ENCODE peak calls at places on chromosomes 6 and 20, in ten cellular contexts. One of them, this sample, is unnamed.

GRCh38 chr6:139752086-139752485 is 377.6 kb upstream of the CITED2 start:
- DNase-seq in CD4-positive, alpha-beta T cell: no peak
- DNase-seq in B cell: no peak
- DNase-seq in activated gamma-delta T cell treated with Interleukin-2 at 50 U/mL for 16 hours: no peak
- DNase-seq in stimulated activated CD4-positive, alpha-beta T cell treated with anti-CD3 and anti-CD28 coated beads, Interleukin-1b, Interleukin-23, amount 100 ng/mL, for 1 hour: no peak
- DNase-seq in MV-4-11: no peak
- DNase-seq in NAMALWA: no peak
- DNase-seq in left lobe of liver: no peak
- DNase-seq in G401: no peak
- DNase-seq in progenitor cell of endocrine pancreas: no peak
- DNase-seq in this sample: no peak

GRCh38 chr6:21163110-21163837 is 430.3 kb upstream of the SOX4 start:
- DNase-seq in progenitor cell of endocrine pancreas: no peak
- DNase-seq in G401: no peak
- DNase-seq in NAMALWA: no peak
- DNase-seq in CD4-positive, alpha-beta T cell: no peak
- DNase-seq in B cell: no peak
- DNase-seq in left lobe of liver: no peak
- DNase-seq in stimulated activated CD4-positive, alpha-beta T cell treated with anti-CD3 and anti-CD28 coated beads, Interleukin-1b, Interleukin-23, amount 100 ng/mL, for 1 hour: no peak
- DNase-seq in MV-4-11: no peak
- DNase-seq in activated gamma-delta T cell treated with Interleukin-2 at 50 U/mL for 16 hours: no peak
- DNase-seq in this sample: no peak

GRCh38 chr20:9200620-9201019 is 131.7 kb downstream of the PLCB4 start:
- DNase-seq in B cell: no peak
- DNase-seq in G401: no peak
- DNase-seq in progenitor cell of endocrine pancreas: no peak
- DNase-seq in NAMALWA: no peak
- DNase-seq in activated gamma-delta T cell treated with Interleukin-2 at 50 U/mL for 16 hours: no peak
- DNase-seq in stimulated activated CD4-positive, alpha-beta T cell treated with anti-CD3 and anti-CD28 coated beads, Interleukin-1b, Interleukin-23, amount 100 ng/mL, for 1 hour: no peak
- DNase-seq in left lobe of liver: no peak
- DNase-seq in MV-4-11: no peak
- DNase-seq in CD4-positive, alpha-beta T cell: no peak
- DNase-seq in this sample: no peak

GRCh38 chr6:63663882-63664281 is 28.3 kb downstream of the PHF3 start:
- DNase-seq in stimulated activated CD4-positive, alpha-beta T cell treated with anti-CD3 and anti-CD28 coated beads, Interleukin-1b, Interleukin-23, amount 100 ng/mL, for 1 hour: no peak
- DNase-seq in left lobe of liver: no peak
- DNase-seq in MV-4-11: no peak
- DNase-seq in G401: no peak
- DNase-seq in CD4-positive, alpha-beta T cell: no peak
- DNase-seq in B cell: no peak
- DNase-seq in NAMALWA: no peak
- DNase-seq in progenitor cell of endocrine pancreas: no peak
- DNase-seq in activated gamma-delta T cell treated with Interleukin-2 at 50 U/mL for 16 hours: no peak
- DNase-seq in this sample: no peak

GRCh38 chr6:10759312-10759839 is 11.8 kb downstream of the TMEM14B start:
- DNase-seq in activated gamma-delta T cell treated with Interleukin-2 at 50 U/mL for 16 hours: no peak
- DNase-seq in MV-4-11: peak; percentile 32
- DNase-seq in CD4-positive, alpha-beta T cell: no peak
- DNase-seq in B cell: no peak
- DNase-seq in NAMALWA: peak; percentile 74
- DNase-seq in progenitor cell of endocrine pancreas: no peak
- DNase-seq in G401: peak; percentile 55
- DNase-seq in stimulated activated CD4-positive, alpha-beta T cell treated with anti-CD3 and anti-CD28 coated beads, Interleukin-1b, Interleukin-23, amount 100 ng/mL, for 1 hour: no peak
- DNase-seq in left lobe of liver: no peak
- DNase-seq in this sample: peak; percentile 66

GRCh38 chr6:114282268-114282667 is 60.6 kb downstream of the HS3ST5 start:
- DNase-seq in MV-4-11: no peak
- DNase-seq in NAMALWA: no peak
- DNase-seq in progenitor cell of endocrine pancreas: no peak
- DNase-seq in CD4-positive, alpha-beta T cell: no peak
- DNase-seq in G401: peak; percentile 3
- DNase-seq in B cell: no peak
- DNase-seq in left lobe of liver: no peak
- DNase-seq in activated gamma-delta T cell treated with Interleukin-2 at 50 U/mL for 16 hours: no peak
- DNase-seq in stimulated activated CD4-positive, alpha-beta T cell treated with anti-CD3 and anti-CD28 coated beads, Interleukin-1b, Interleukin-23, amount 100 ng/mL, for 1 hour: no peak
- DNase-seq in this sample: peak; percentile 79

GRCh38 chr6:142913511-142914047 is 31.4 kb downstream of the HIVEP2 start:
- DNase-seq in G401: no peak
- DNase-seq in progenitor cell of endocrine pancreas: no peak
- DNase-seq in left lobe of liver: no peak
- DNase-seq in CD4-positive, alpha-beta T cell: peak; percentile 54
- DNase-seq in MV-4-11: peak; percentile 86
- DNase-seq in B cell: peak; percentile 79
- DNase-seq in NAMALWA: peak; percentile 83
- DNase-seq in stimulated activated CD4-positive, alpha-beta T cell treated with anti-CD3 and anti-CD28 coated beads, Interleukin-1b, Interleukin-23, amount 100 ng/mL, for 1 hour: peak; percentile 41
- DNase-seq in activated gamma-delta T cell treated with Interleukin-2 at 50 U/mL for 16 hours: peak; percentile 59
- DNase-seq in this sample: no peak

GRCh38 chr20:33647603-33648395 is 14.3 kb upstream of the C20orf144 start:
- DNase-seq in CD4-positive, alpha-beta T cell: no peak
- DNase-seq in activated gamma-delta T cell treated with Interleukin-2 at 50 U/mL for 16 hours: no peak
- DNase-seq in B cell: no peak
- DNase-seq in MV-4-11: peak; percentile 50
- DNase-seq in progenitor cell of endocrine pancreas: no peak
- DNase-seq in left lobe of liver: no peak
- DNase-seq in G401: no peak
- DNase-seq in NAMALWA: no peak
- DNase-seq in stimulated activated CD4-positive, alpha-beta T cell treated with anti-CD3 and anti-CD28 coated beads, Interleukin-1b, Interleukin-23, amount 100 ng/mL, for 1 hour: no peak
- DNase-seq in this sample: no peak

GRCh38 chr6:106005013-106005412 is 81.1 kb upstream of the PRDM1 start:
- DNase-seq in MV-4-11: peak; percentile 3
- DNase-seq in progenitor cell of endocrine pancreas: no peak
- DNase-seq in activated gamma-delta T cell treated with Interleukin-2 at 50 U/mL for 16 hours: no peak
- DNase-seq in left lobe of liver: no peak
- DNase-seq in B cell: no peak
- DNase-seq in NAMALWA: no peak
- DNase-seq in CD4-positive, alpha-beta T cell: no peak
- DNase-seq in G401: no peak
- DNase-seq in stimulated activated CD4-positive, alpha-beta T cell treated with anti-CD3 and anti-CD28 coated beads, Interleukin-1b, Interleukin-23, amount 100 ng/mL, for 1 hour: no peak
- DNase-seq in this sample: peak; percentile 97

GRCh38 chr20:39861381-39861780 is 827.7 kb downstream of the MAFB start:
- DNase-seq in CD4-positive, alpha-beta T cell: no peak
- DNase-seq in MV-4-11: no peak
- DNase-seq in progenitor cell of endocrine pancreas: no peak
- DNase-seq in stimulated activated CD4-positive, alpha-beta T cell treated with anti-CD3 and anti-CD28 coated beads, Interleukin-1b, Interleukin-23, amount 100 ng/mL, for 1 hour: no peak
- DNase-seq in B cell: no peak
- DNase-seq in left lobe of liver: no peak
- DNase-seq in G401: no peak
- DNase-seq in NAMALWA: no peak
- DNase-seq in activated gamma-delta T cell treated with Interleukin-2 at 50 U/mL for 16 hours: no peak
- DNase-seq in this sample: no peak

GRCh38 chr6:33908025-33908424 is 104.2 kb upstream of the MLN start:
- DNase-seq in stimulated activated CD4-positive, alpha-beta T cell treated with anti-CD3 and anti-CD28 coated beads, Interleukin-1b, Interleukin-23, amount 100 ng/mL, for 1 hour: no peak
- DNase-seq in activated gamma-delta T cell treated with Interleukin-2 at 50 U/mL for 16 hours: no peak
- DNase-seq in progenitor cell of endocrine pancreas: no peak
- DNase-seq in NAMALWA: no peak
- DNase-seq in G401: no peak
- DNase-seq in MV-4-11: no peak
- DNase-seq in CD4-positive, alpha-beta T cell: no peak
- DNase-seq in B cell: no peak
- DNase-seq in left lobe of liver: peak; percentile 84
- DNase-seq in this sample: no peak

GRCh38 chr20:47133809-47134456 is 222.6 kb downstream of the ZMYND8 start:
- DNase-seq in G401: no peak
- DNase-seq in CD4-positive, alpha-beta T cell: no peak
- DNase-seq in B cell: no peak
- DNase-seq in MV-4-11: no peak
- DNase-seq in progenitor cell of endocrine pancreas: no peak
- DNase-seq in stimulated activated CD4-positive, alpha-beta T cell treated with anti-CD3 and anti-CD28 coated beads, Interleukin-1b, Interleukin-23, amount 100 ng/mL, for 1 hour: no peak
- DNase-seq in activated gamma-delta T cell treated with Interleukin-2 at 50 U/mL for 16 hours: no peak
- DNase-seq in NAMALWA: no peak
- DNase-seq in left lobe of liver: no peak
- DNase-seq in this sample: no peak

GRCh38 chr20:52192296-52193007 is 873 bp upstream of the ZFP64 start:
- DNase-seq in NAMALWA: no peak
- DNase-seq in G401: peak; percentile 60
- DNase-seq in MV-4-11: peak; percentile 6
- DNase-seq in B cell: peak; percentile 36
- DNase-seq in left lobe of liver: no peak
- DNase-seq in progenitor cell of endocrine pancreas: no peak
- DNase-seq in activated gamma-delta T cell treated with Interleukin-2 at 50 U/mL for 16 hours: no peak
- DNase-seq in CD4-positive, alpha-beta T cell: no peak
- DNase-seq in stimulated activated CD4-positive, alpha-beta T cell treated with anti-CD3 and anti-CD28 coated beads, Interleukin-1b, Interleukin-23, amount 100 ng/mL, for 1 hour: no peak
- DNase-seq in this sample: no peak

GRCh38 chr6:80197474-80197873 is 91.0 kb downstream of the BCKDHB start:
- DNase-seq in G401: peak; percentile 76
- DNase-seq in NAMALWA: no peak
- DNase-seq in progenitor cell of endocrine pancreas: no peak
- DNase-seq in CD4-positive, alpha-beta T cell: no peak
- DNase-seq in MV-4-11: no peak
- DNase-seq in stimulated activated CD4-positive, alpha-beta T cell treated with anti-CD3 and anti-CD28 coated beads, Interleukin-1b, Interleukin-23, amount 100 ng/mL, for 1 hour: no peak
- DNase-seq in B cell: no peak
- DNase-seq in activated gamma-delta T cell treated with Interleukin-2 at 50 U/mL for 16 hours: no peak
- DNase-seq in left lobe of liver: peak; percentile 67
- DNase-seq in this sample: no peak

GRCh38 chr20:25372584-25373336 is 17.9 kb downstream of the ABHD12 start:
- DNase-seq in B cell: no peak
- DNase-seq in CD4-positive, alpha-beta T cell: no peak
- DNase-seq in activated gamma-delta T cell treated with Interleukin-2 at 50 U/mL for 16 hours: no peak
- DNase-seq in left lobe of liver: no peak
- DNase-seq in NAMALWA: no peak
- DNase-seq in progenitor cell of endocrine pancreas: no peak
- DNase-seq in stimulated activated CD4-positive, alpha-beta T cell treated with anti-CD3 and anti-CD28 coated beads, Interleukin-1b, Interleukin-23, amount 100 ng/mL, for 1 hour: no peak
- DNase-seq in MV-4-11: peak; percentile 85
- DNase-seq in G401: no peak
- DNase-seq in this sample: no peak

GRCh38 chr20:1334761-1335160 is 5.8 kb upstream of the SDCBP2 start:
- DNase-seq in left lobe of liver: no peak
- DNase-seq in progenitor cell of endocrine pancreas: no peak
- DNase-seq in NAMALWA: peak; percentile 56
- DNase-seq in MV-4-11: peak; percentile 43
- DNase-seq in activated gamma-delta T cell treated with Interleukin-2 at 50 U/mL for 16 hours: no peak
- DNase-seq in G401: no peak
- DNase-seq in CD4-positive, alpha-beta T cell: no peak
- DNase-seq in B cell: no peak
- DNase-seq in stimulated activated CD4-positive, alpha-beta T cell treated with anti-CD3 and anti-CD28 coated beads, Interleukin-1b, Interleukin-23, amount 100 ng/mL, for 1 hour: no peak
- DNase-seq in this sample: no peak

GRCh38 chr6:89984926-89985743 is 90.9 kb downstream of the GJA10 start:
- DNase-seq in G401: no peak
- DNase-seq in left lobe of liver: peak; percentile 48
- DNase-seq in B cell: no peak
- DNase-seq in NAMALWA: no peak
- DNase-seq in progenitor cell of endocrine pancreas: no peak
- DNase-seq in activated gamma-delta T cell treated with Interleukin-2 at 50 U/mL for 16 hours: no peak
- DNase-seq in CD4-positive, alpha-beta T cell: no peak
- DNase-seq in stimulated activated CD4-positive, alpha-beta T cell treated with anti-CD3 and anti-CD28 coated beads, Interleukin-1b, Interleukin-23, amount 100 ng/mL, for 1 hour: no peak
- DNase-seq in MV-4-11: no peak
- DNase-seq in this sample: peak; percentile 28

GRCh38 chr6:144123836-144124235 is 26.5 kb upstream of the STX11 start:
- DNase-seq in activated gamma-delta T cell treated with Interleukin-2 at 50 U/mL for 16 hours: no peak
- DNase-seq in G401: no peak
- DNase-seq in B cell: no peak
- DNase-seq in NAMALWA: no peak
- DNase-seq in CD4-positive, alpha-beta T cell: no peak
- DNase-seq in progenitor cell of endocrine pancreas: no peak
- DNase-seq in MV-4-11: no peak
- DNase-seq in stimulated activated CD4-positive, alpha-beta T cell treated with anti-CD3 and anti-CD28 coated beads, Interleukin-1b, Interleukin-23, amount 100 ng/mL, for 1 hour: no peak
- DNase-seq in left lobe of liver: no peak
- DNase-seq in this sample: no peak

GRCh38 chr20:11260611-11261010 is 586.8 kb upstream of the JAG1 start:
- DNase-seq in activated gamma-delta T cell treated with Interleukin-2 at 50 U/mL for 16 hours: no peak
- DNase-seq in stimulated activated CD4-positive, alpha-beta T cell treated with anti-CD3 and anti-CD28 coated beads, Interleukin-1b, Interleukin-23, amount 100 ng/mL, for 1 hour: no peak
- DNase-seq in progenitor cell of endocrine pancreas: no peak
- DNase-seq in B cell: no peak
- DNase-seq in left lobe of liver: no peak
- DNase-seq in MV-4-11: no peak
- DNase-seq in G401: no peak
- DNase-seq in NAMALWA: no peak
- DNase-seq in CD4-positive, alpha-beta T cell: no peak
- DNase-seq in this sample: no peak

GRCh38 chr20:2451939-2452732 is 18.5 kb downstream of the SNRPB start:
- DNase-seq in progenitor cell of endocrine pancreas: peak; percentile 70
- DNase-seq in CD4-positive, alpha-beta T cell: peak; percentile 56
- DNase-seq in stimulated activated CD4-positive, alpha-beta T cell treated with anti-CD3 and anti-CD28 coated beads, Interleukin-1b, Interleukin-23, amount 100 ng/mL, for 1 hour: no peak
- DNase-seq in NAMALWA: peak; percentile 78
- DNase-seq in MV-4-11: peak; percentile 39
- DNase-seq in left lobe of liver: peak; percentile 70
- DNase-seq in activated gamma-delta T cell treated with Interleukin-2 at 50 U/mL for 16 hours: peak; percentile 59
- DNase-seq in B cell: peak; percentile 40
- DNase-seq in G401: peak; percentile 72
- DNase-seq in this sample: peak; percentile 90

GRCh38 chr20:45934046-45934586 is 367 bp upstream of the PCIF1 start:
- DNase-seq in MV-4-11: peak; percentile 45
- DNase-seq in left lobe of liver: no peak
- DNase-seq in activated gamma-delta T cell treated with Interleukin-2 at 50 U/mL for 16 hours: peak; percentile 50
- DNase-seq in G401: peak; percentile 83
- DNase-seq in NAMALWA: peak; percentile 78
- DNase-seq in progenitor cell of endocrine pancreas: no peak
- DNase-seq in stimulated activated CD4-positive, alpha-beta T cell treated with anti-CD3 and anti-CD28 coated beads, Interleukin-1b, Interleukin-23, amount 100 ng/mL, for 1 hour: no peak
- DNase-seq in B cell: no peak
- DNase-seq in CD4-positive, alpha-beta T cell: no peak
- DNase-seq in this sample: peak; percentile 72

GRCh38 chr6:104527761-104528415 is 331.8 kb downstream of the HACE1 start:
- DNase-seq in activated gamma-delta T cell treated with Interleukin-2 at 50 U/mL for 16 hours: no peak
- DNase-seq in MV-4-11: peak; percentile 44
- DNase-seq in left lobe of liver: no peak
- DNase-seq in CD4-positive, alpha-beta T cell: no peak
- DNase-seq in progenitor cell of endocrine pancreas: no peak
- DNase-seq in B cell: no peak
- DNase-seq in G401: peak; percentile 93
- DNase-seq in NAMALWA: peak; percentile 49
- DNase-seq in stimulated activated CD4-positive, alpha-beta T cell treated with anti-CD3 and anti-CD28 coated beads, Interleukin-1b, Interleukin-23, amount 100 ng/mL, for 1 hour: no peak
- DNase-seq in this sample: no peak

This sample was measured in HAP-1.